ENCODE peak calls at places on chromosome 20, in seven cellular contexts. M, W, U, Z, T, P and K are unnamed samples.

GRCh38 chr20:48189177-48189576 is 403.9 kb upstream of the SULF2 start:
- DNase-seq in M (no peak), W (no peak), U (peak), Z (peak), T (peak), P (no peak), K (no peak)

GRCh38 chr20:23125159-23125558 is 39.0 kb upstream of the CD93 start:
- DNase-seq in M (no peak), W (no peak), U (no peak), Z (no peak), T (no peak), P (no peak), K (no peak)

GRCh38 chr20:51978081-51978501 is 175.8 kb upstream of the SALL4 start:
- DNase-seq in M (no peak), W (no peak), U (no peak), Z (no peak), T (peak), P (no peak), K (no peak)

GRCh38 chr20:408843-409696 is 971 bp downstream of the RBCK1 start:
- DNase-seq in M (no peak), W (no peak), U (no peak), Z (no peak), T (no peak), P (no peak), K (no peak)

GRCh38 chr20:49811825-49812462 is 684 bp upstream of the SLC9A8 start:
- DNase-seq in M (no peak), W (no peak), U (no peak), Z (no peak), T (peak), P (no peak), K (no peak)

GRCh38 chr20:24768226-24768625 is 180.8 kb upstream of the CST7 start:
- DNase-seq in M (no peak), W (peak), U (no peak), Z (no peak), T (no peak), P (no peak), K (no peak)

GRCh38 chr20:21767739-21768223 is 62.3 kb downstream of the PAX1 start:
- DNase-seq in M (no peak), W (peak), U (no peak), Z (no peak), T (no peak), P (no peak), K (no peak)

GRCh38 chr20:32609993-32610896 is 25.1 kb upstream of the NOL4L start:
- DNase-seq in M (no peak), W (peak), U (no peak), Z (no peak), T (no peak), P (no peak), K (no peak)

GRCh38 chr20:52975024-52975732 is 3.0 kb downstream of the TSHZ2 start:
- DNase-seq in M (no peak), W (peak), U (no peak), Z (no peak), T (no peak), P (no peak), K (no peak)

GRCh38 chr20:50992733-50993457 is 30.0 kb downstream of the KCNG1 start:
- DNase-seq in M (no peak), W (peak), U (peak), Z (peak), T (peak), P (no peak), K (no peak)

GRCh38 chr20:18276821-18277220 is 11.5 kb upstream of the ZNF133 start:
- DNase-seq in M (peak), W (peak), U (peak), Z (peak), T (peak), P (no peak), K (peak)

GRCh38 chr20:50536333-50536732 is 26.1 kb downstream of the PTPN1 start:
- DNase-seq in M (no peak), W (no peak), U (no peak), Z (no peak), T (no peak), P (no peak), K (no peak)

GRCh38 chr20:63303095-63303666 is 10.2 kb downstream of the COL20A1 start:
- DNase-seq in M (no peak), W (no peak), U (no peak), Z (no peak), T (no peak), P (no peak), K (no peak)

GRCh38 chr20:58135441-58136170 is 92.8 kb downstream of the ANKRD60 start:
- DNase-seq in M (no peak), W (no peak), U (no peak), Z (no peak), T (peak), P (no peak), K (peak)

GRCh38 chr20:32564921-32565734 is 20.0 kb downstream of the NOL4L start:
- DNase-seq in M (peak), W (no peak), U (no peak), Z (no peak), T (no peak), P (no peak), K (peak)

GRCh38 chr20:32509639-32510066 is 75.5 kb downstream of the NOL4L start:
- DNase-seq in M (no peak), W (no peak), U (no peak), Z (no peak), T (no peak), P (no peak), K (no peak)

GRCh38 chr20:41168281-41169183 is 31.2 kb downstream of the PLCG1 start:
- DNase-seq in M (peak), W (no peak), U (no peak), Z (no peak), T (no peak), P (no peak), K (peak)

GRCh38 chr20:24837721-24838456 is 111.2 kb upstream of the CST7 start:
- DNase-seq in M (no peak), W (no peak), U (peak), Z (no peak), T (no peak), P (no peak), K (no peak)

GRCh38 chr20:38932457-38933120 is 6.4 kb downstream of the FAM83D start:
- DNase-seq in M (no peak), W (no peak), U (peak), Z (no peak), T (peak), P (no peak), K (no peak)

GRCh38 chr20:37615507-37616425 is 78.1 kb upstream of the CTNNBL1 start:
- DNase-seq in M (no peak), W (peak), U (peak), Z (peak), T (peak), P (no peak), K (no peak)

GRCh38 chr20:10626896-10627295 is 46.9 kb downstream of the JAG1 start:
- DNase-seq in M (no peak), W (no peak), U (no peak), Z (no peak), T (peak), P (no peak), K (no peak)

GRCh38 chr20:49924247-49924646 is 8.9 kb upstream of the SPATA2 start:
- DNase-seq in M (peak), W (no peak), U (no peak), Z (no peak), T (no peak), P (no peak), K (no peak)

GRCh38 chr20:33835773-33836172 is 24.6 kb downstream of the CHMP4B start:
- DNase-seq in M (no peak), W (no peak), U (peak), Z (no peak), T (peak), P (no peak), K (peak)

GRCh38 chr20:13180986-13181889 is 39.8 kb upstream of the ISM1 start:
- DNase-seq in M (no peak), W (no peak), U (no peak), Z (no peak), T (no peak), P (no peak), K (no peak)

GRCh38 chr20:51560550-51561307 is 18.2 kb upstream of the NFATC2 start:
- DNase-seq in M (no peak), W (no peak), U (no peak), Z (no peak), T (no peak), P (no peak), K (no peak)

GRCh38 chr20:36827541-36828279 is 48.2 kb upstream of the TLDC2 start:
- DNase-seq in M (no peak), W (no peak), U (peak), Z (no peak), T (no peak), P (no peak), K (no peak)

GRCh38 chr20:34569598-34569997 is 11.1 kb downstream of the MAP1LC3A start:
- DNase-seq in M (no peak), W (no peak), U (no peak), Z (no peak), T (no peak), P (no peak), K (no peak)

GRCh38 chr20:15619341-15619740 is 953.9 kb downstream of the KIF16B start:
- DNase-seq in M (no peak), W (no peak), U (no peak), Z (no peak), T (no peak), P (no peak), K (no peak)

GRCh38 chr20:58457083-58457680 is 58.0 kb downstream of the APCDD1L start:
- DNase-seq in M (no peak), W (no peak), U (peak), Z (no peak), T (peak), P (no peak), K (no peak)

GRCh38 chr20:32624687-32625345 is 39.7 kb upstream of the NOL4L start:
- DNase-seq in M (no peak), W (no peak), U (no peak), Z (no peak), T (no peak), P (no peak), K (no peak)

GRCh38 chr20:62644044-62644795 is 1.9 kb downstream of the SLCO4A1 start:
- DNase-seq in M (no peak), W (no peak), U (no peak), Z (no peak), T (no peak), P (no peak), K (no peak)

GRCh38 chr20:346033-346639 is 775 bp upstream of the NRSN2 start:
- DNase-seq in M (no peak), W (no peak), U (no peak), Z (no peak), T (no peak), P (no peak), K (no peak)

GRCh38 chr20:20734475-20734948 is 22.1 kb upstream of the RALGAPA2 start:
- DNase-seq in M (no peak), W (no peak), U (no peak), Z (no peak), T (no peak), P (no peak), K (no peak)

GRCh38 chr20:37995856-37996625 is 37.2 kb downstream of the TTI1 start:
- DNase-seq in M (no peak), W (no peak), U (no peak), Z (no peak), T (no peak), P (no peak), K (no peak)

GRCh38 chr20:46374383-46374782 is 32.0 kb downstream of the ELMO2 start:
- DNase-seq in M (no peak), W (no peak), U (no peak), Z (no peak), T (no peak), P (no peak), K (no peak)
- TF ChIP-seq CTCF in M (no peak), W (no peak), U (no peak), Z (no peak), T (no peak), P (no peak), K (no peak)

GRCh38 chr20:45415822-45416637 is at the start of gene PIGT:
- DNase-seq in M (peak), W (peak), U (peak), Z (peak), T (peak), P (no peak), K (peak)
- TF ChIP-seq CTCF in M (peak), W (no peak), U (no peak), Z (no peak), T (no peak), P (no peak), K (no peak)

GRCh38 chr20:14333734-14334133 is 3.7 kb downstream of the FLRT3 start:
- DNase-seq in M (no peak), W (no peak), U (no peak), Z (no peak), T (peak), P (no peak), K (no peak)

GRCh38 chr20:14332796-14333345 is 4.5 kb downstream of the FLRT3 start:
- DNase-seq in M (no peak), W (no peak), U (no peak), Z (no peak), T (no peak), P (no peak), K (no peak)

GRCh38 chr20:14335122-14335521 is 2.3 kb downstream of the FLRT3 start:
- DNase-seq in M (no peak), W (no peak), U (no peak), Z (no peak), T (peak), P (no peak), K (no peak)

GRCh38 chr20:14336667-14337066 is 745 bp downstream of the FLRT3 start:
- DNase-seq in M (no peak), W (peak), U (no peak), Z (no peak), T (peak), P (no peak), K (no peak)

DNA sequence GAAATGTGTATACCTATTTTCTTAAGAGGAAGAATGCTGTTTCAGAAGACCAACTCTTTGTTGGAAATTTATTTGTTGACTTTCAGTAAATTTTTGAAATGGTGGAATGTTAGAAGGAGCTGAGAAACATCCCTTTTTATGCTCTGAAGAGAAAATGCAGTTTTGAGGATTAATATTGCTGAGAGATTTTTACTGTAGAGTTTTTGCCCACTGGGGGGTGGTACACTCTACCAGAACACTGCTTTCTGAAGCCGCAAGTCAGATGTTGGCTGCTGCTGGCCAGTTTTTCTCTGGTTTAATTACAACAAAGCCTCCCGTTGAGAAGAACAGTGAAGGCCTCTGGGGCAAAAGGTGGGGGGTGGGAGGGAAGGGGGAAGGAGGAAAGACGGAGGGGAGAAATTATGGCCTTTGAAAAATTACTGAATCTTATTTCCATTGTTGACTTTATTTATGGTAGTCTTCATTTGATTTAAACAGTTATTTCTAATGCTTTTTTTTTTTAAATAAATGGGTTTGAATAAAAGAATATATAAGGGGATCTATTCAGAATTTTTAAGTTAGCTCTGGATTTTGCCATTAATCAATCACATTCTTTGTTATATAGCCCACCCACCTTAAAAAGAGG is 3.0 kb downstream of the FLRT3 start:
- DNase-seq in M (peak), W (peak), U (peak), Z (no peak), T (peak), P (no peak), K (no peak)
- TF ChIP-seq CTCF in M (peak), W (peak), U (peak), Z (peak), T (peak), P (no peak), K (peak)

DNA sequence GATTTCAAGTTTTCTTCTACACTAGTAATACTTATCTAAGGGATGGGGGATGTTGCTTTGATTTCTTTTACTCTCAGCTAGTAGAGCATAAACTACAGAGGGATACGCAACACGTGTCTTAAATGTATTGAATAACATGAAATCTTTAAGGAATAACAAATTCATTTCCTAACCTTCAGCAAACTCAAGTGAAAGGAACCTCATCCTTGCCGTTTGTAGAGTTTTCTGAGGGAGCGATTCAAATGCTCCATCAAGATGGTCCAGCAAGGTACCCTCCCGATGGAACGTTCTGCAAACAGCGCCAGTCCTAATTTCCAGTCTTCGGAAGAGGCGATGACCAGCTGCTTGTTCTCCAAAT is 95.4 kb upstream of the RIN2 start:
- DNase-seq in M (no peak), W (no peak), U (no peak), Z (no peak), T (no peak), P (no peak), K (no peak)
- TF ChIP-seq CTCF in M (no peak), W (no peak), U (no peak), Z (no peak), T (no peak), P (peak), K (no peak)

GRCh38 chr20:61274326-61274725 is 22.3 kb downstream of the CDH4 start:
- DNase-seq in M (no peak), W (no peak), U (no peak), Z (no peak), T (no peak), P (no peak), K (no peak)

GRCh38 chr20:61268024-61268423 is 16.0 kb downstream of the CDH4 start:
- DNase-seq in M (no peak), W (no peak), U (no peak), Z (no peak), T (no peak), P (no peak), K (no peak)

GRCh38 chr20:61267241-61267640 is 15.2 kb downstream of the CDH4 start:
- DNase-seq in M (no peak), W (no peak), U (no peak), Z (no peak), T (no peak), P (no peak), K (no peak)

DNA sequence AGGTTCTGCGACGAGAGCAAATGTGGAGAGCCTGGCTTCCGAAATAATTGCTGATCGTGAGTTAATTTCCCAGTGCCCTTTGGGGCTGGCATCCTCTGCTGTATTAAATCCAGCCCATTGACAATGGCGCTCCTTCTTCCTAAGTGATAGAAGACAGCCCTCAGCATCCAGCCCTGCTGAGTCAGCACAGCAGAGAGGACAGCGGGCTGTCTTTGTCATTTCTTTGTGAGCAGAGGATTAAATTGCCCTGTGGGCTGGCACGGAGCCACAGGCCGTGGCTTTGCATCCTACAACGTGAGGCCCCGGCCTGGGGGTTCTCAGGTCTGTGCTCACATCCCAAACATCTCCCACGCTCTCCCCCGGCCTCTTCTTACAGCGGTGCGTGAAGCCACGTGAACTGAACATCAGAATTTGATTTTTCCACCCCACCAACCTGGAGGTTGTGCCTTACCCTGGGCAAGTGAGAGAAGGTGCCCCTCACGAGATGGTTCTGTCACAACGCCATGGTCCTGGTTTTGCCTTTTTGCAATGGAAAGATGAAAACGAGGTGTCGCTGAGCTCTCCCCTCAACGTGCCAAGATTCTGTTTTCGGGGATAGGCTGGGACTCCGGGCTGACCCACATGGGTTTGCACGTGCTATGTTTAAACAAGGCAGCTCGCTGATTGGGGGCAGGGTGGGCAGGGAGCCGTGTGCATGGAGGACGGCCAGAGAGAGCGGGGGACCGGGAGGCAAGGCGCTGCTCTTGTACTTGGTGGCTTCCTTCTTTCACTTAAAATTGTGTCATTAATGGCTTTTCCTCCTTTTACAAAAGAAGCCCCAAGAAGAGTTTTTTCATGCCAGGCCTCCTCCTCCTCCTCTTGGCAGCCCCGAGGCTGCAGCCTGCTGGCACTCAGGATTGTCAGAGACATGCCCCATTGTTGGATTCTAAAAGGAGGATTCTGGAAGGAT is 19.5 kb downstream of the CDH4 start:
- DNase-seq in M (peak), W (no peak), U (no peak), Z (no peak), T (no peak), P (no peak), K (no peak)
- TF ChIP-seq CTCF in M (no peak), W (no peak), U (no peak), Z (no peak), T (no peak), P (no peak), K (no peak)

GRCh38 chr20:9413001-9413400 is 101.4 kb upstream of the LAMP5 start:
- DNase-seq in M (no peak), W (no peak), U (no peak), Z (no peak), T (no peak), P (no peak), K (no peak)

GRCh38 chr20:9416421-9416820 is 98.0 kb upstream of the LAMP5 start:
- DNase-seq in M (no peak), W (no peak), U (no peak), Z (no peak), T (no peak), P (no peak), K (no peak)

GRCh38 chr20:9412309-9412708 is 102.1 kb upstream of the LAMP5 start:
- DNase-seq in M (no peak), W (no peak), U (no peak), Z (no peak), T (no peak), P (no peak), K (no peak)

GRCh38 chr20:9417665-9418064 is 96.7 kb upstream of the LAMP5 start:
- DNase-seq in M (no peak), W (no peak), U (peak), Z (no peak), T (no peak), P (no peak), K (no peak)

GRCh38 chr20:9415426-9415825 is 99.0 kb upstream of the LAMP5 start:
- DNase-seq in M (no peak), W (no peak), U (no peak), Z (no peak), T (no peak), P (no peak), K (no peak)
- TF ChIP-seq CTCF in M (no peak), W (no peak), U (no peak), Z (no peak), T (no peak), P (no peak), K (no peak)